ENCODE peak calls at places on chromosomes 7 and 10, in five cellular contexts. Z is GDM1; L is lower leg skin; E is anterior cingulate cortex; I is stimulated activated naive CD8-positive, alpha-beta T cell treated with anti-CD3 and anti-CD28 coated beads, Interleukin-15, Interleukin-2, amounts not matched to agents 100 U/mL and 50 U/mL, for 24 hours. M is an unnamed sample.

GRCh38 chr10:24331457-24331856 is 122.5 kb downstream of the KIAA1217 start:
- DNase-seq in L (peak; percentile 44), E (no peak), I (no peak), Z (no peak), M (no peak)

GRCh38 chr10:18472977-18473376 is 178.4 kb downstream of the NSUN6 start:
- DNase-seq in E (no peak), L (no peak), I (no peak), Z (no peak), M (no peak)

GRCh38 chr10:97713828-97714400 is 384 bp downstream of the MARVELD1 start:
- DNase-seq in Z (peak; percentile 38), I (peak; percentile 31), E (peak; percentile 70), L (peak; percentile 65), M (peak; percentile 47)

GRCh38 chr7:35700327-35700726 is 5.4 kb upstream of the HERPUD2 start:
- DNase-seq in E (no peak), L (no peak), Z (no peak), I (no peak), M (no peak)

GRCh38 chr10:29306688-29307087 is 17.8 kb downstream of the LYZL1 start:
- DNase-seq in Z (no peak), E (no peak), L (no peak), I (no peak), M (no peak)

GRCh38 chr7:52689912-52690311 is 345.5 kb upstream of the POM121L12 start:
- DNase-seq in Z (no peak), I (no peak), E (no peak), L (no peak), M (no peak)

GRCh38 chr7:39622609-39623311 is 612 bp upstream of the RALA start:
- DNase-seq in Z (no peak), L (peak; percentile 24), E (no peak), I (no peak), M (peak; percentile 44)

GRCh38 chr7:774161-775109 is 47.4 kb upstream of the PRKAR1B start:
- DNase-seq in L (no peak), Z (no peak), E (no peak), I (peak; percentile 76), M (peak; percentile 26)

GRCh38 chr10:49441488-49442476 is 45.9 kb upstream of the DRGX start:
- DNase-seq in E (no peak), I (peak; percentile 17), Z (no peak), L (no peak), M (no peak)

GRCh38 chr10:61957806-61958205 is 56.3 kb downstream of the ARID5B start:
- DNase-seq in L (no peak), I (no peak), Z (no peak), E (no peak), M (no peak)

GRCh38 chr7:20598479-20599419 is 16.7 kb upstream of the ABCB5 start:
- DNase-seq in L (no peak), Z (peak; percentile 62), I (no peak), E (no peak), M (no peak)

GRCh38 chr10:6182454-6183098 is 20.2 kb upstream of the PFKFB3 start:
- DNase-seq in E (no peak), I (no peak), L (no peak), Z (no peak), M (no peak)

GRCh38 chr10:24969732-24970330 is 17.4 kb upstream of the PRTFDC1 start:
- DNase-seq in Z (no peak), L (no peak), E (no peak), I (no peak), M (no peak)